ENCODE peak calls at places on chromosome X, in eight cellular contexts. G, K, N, R, U, J, F and C are unnamed samples.
A peak's percentile ranks its signal among the peaks of the same experiment; 100 is the strongest.

GRCh38 chrX:38233891-38234807 is 13.5 kb upstream of the SRPX start:
- DNase-seq in J (no peak), R (no peak), F (no peak), G (no peak), U (no peak), N (no peak), K (no peak), C (peak; percentile 2)

GRCh38 chrX:4935846-4936245 is 1222.4 kb upstream of the PRKX start:
- DNase-seq in U (peak; percentile 35), K (no peak), N (no peak), F (no peak), J (no peak), G (no peak), R (no peak), C (no peak)

GRCh38 chrX:53717205-53717604 is 30.7 kb upstream of the HUWE1 start:
- DNase-seq in R (no peak), U (no peak), K (no peak), N (no peak), J (no peak), G (no peak), F (peak; percentile 50), C (no peak)

GRCh38 chrX:154607370-154607769 is 11.7 kb downstream of the CTAG1B start:
- DNase-seq in U (no peak), F (no peak), G (no peak), J (peak; percentile 37), N (no peak), R (no peak), K (no peak), C (no peak)

GRCh38 chrX:46912098-46912672 is at the start of gene JADE3:
- DNase-seq in K (peak; percentile 87), J (peak; percentile 55), R (peak; percentile 2), U (peak; percentile 34), N (peak; percentile 71), G (peak; percentile 29), F (no peak), C (peak; percentile 78)

GRCh38 chrX:6667048-6667768 is 132.3 kb upstream of the VCX3A start:
- DNase-seq in F (no peak), N (no peak), K (no peak), G (no peak), R (no peak), U (no peak), J (no peak), C (no peak)

GRCh38 chrX:72366746-72367145 is 61.0 kb upstream of the CITED1 start:
- DNase-seq in G (no peak), U (no peak), F (no peak), K (no peak), R (no peak), N (no peak), J (no peak), C (no peak)

GRCh38 chrX:101655540-101655939 is 4.1 kb downstream of the ARMCX2 start:
- DNase-seq in N (no peak), U (no peak), J (no peak), K (no peak), R (no peak), G (no peak), F (no peak), C (no peak)

GRCh38 chrX:155065035-155065734 is 5.8 kb downstream of the CMC4 start:
- DNase-seq in R (no peak), U (no peak), K (no peak), G (no peak), N (no peak), F (no peak), J (no peak), C (no peak)

GRCh38 chrX:20515841-20516461 is 249.2 kb upstream of the RPS6KA3 start:
- DNase-seq in R (peak; percentile 25), K (no peak), F (peak; percentile 53), U (peak; percentile 55), N (no peak), G (peak; percentile 73), J (peak; percentile 23), C (no peak)

GRCh38 chrX:85243155-85243554 is 424 bp downstream of the SATL1 start:
- DNase-seq in G (no peak), R (no peak), F (no peak), K (peak; percentile 18), J (no peak), N (no peak), U (no peak), C (no peak)

GRCh38 chrX:45806410-45807121 is 605.9 kb upstream of the DIPK2B start:
- DNase-seq in J (no peak), F (peak; percentile 5), K (no peak), R (no peak), G (no peak), N (no peak), U (no peak), C (no peak)

GRCh38 chrX:105190252-105190853 is 30.1 kb downstream of the TEX13A start:
- DNase-seq in G (no peak), J (no peak), F (no peak), K (peak; percentile 7), N (peak; percentile 9), U (no peak), R (peak; percentile 36), C (peak; percentile 36)

GRCh38 chrX:136477026-136477425 is 10.7 kb upstream of the BRS3 start:
- DNase-seq in R (no peak), G (no peak), F (no peak), U (no peak), N (no peak), J (no peak), K (peak; percentile 5), C (no peak)

GRCh38 chrX:138150709-138151108 is 560.8 kb downstream of the FGF13 start:
- DNase-seq in N (no peak), R (no peak), U (no peak), F (no peak), K (no peak), G (no peak), J (no peak), C (peak; percentile 13)

GRCh38 chrX:34632404-34632803 is 24.7 kb downstream of the TMEM47 start:
- DNase-seq in K (no peak), U (no peak), F (no peak), G (no peak), N (no peak), J (no peak), R (no peak), C (no peak)

GRCh38 chrX:12240491-12240890 is 102.2 kb downstream of the FRMPD4 start:
- DNase-seq in K (no peak), N (no peak), G (no peak), F (no peak), J (no peak), R (no peak), U (no peak), C (no peak)

GRCh38 chrX:12239356-12240082 is 101.2 kb downstream of the FRMPD4 start:
- DNase-seq in R (no peak), G (no peak), U (no peak), F (no peak), K (no peak), J (no peak), N (no peak), C (no peak)

GRCh38 chrX:12236156-12236555 is 97.9 kb downstream of the FRMPD4 start:
- DNase-seq in N (no peak), U (no peak), K (no peak), F (no peak), R (no peak), G (no peak), J (no peak), C (no peak)

GRCh38 chrX:12237771-12238170 is 99.5 kb downstream of the FRMPD4 start:
- DNase-seq in R (no peak), U (no peak), N (no peak), F (no peak), G (no peak), J (no peak), K (no peak), C (no peak)

GRCh38 chrX:12237131-12237530 is 98.9 kb downstream of the FRMPD4 start:
- DNase-seq in F (no peak), K (no peak), J (no peak), R (no peak), N (no peak), U (no peak), G (no peak), C (no peak)
- H3K27me3 ChIP-seq in F (no peaks in the 10 kb centered on the region), K (no peaks in the 10 kb centered on the region), J (no peaks in the 10 kb centered on the region), R (no peaks in the 10 kb centered on the region), N (no peaks in the 10 kb centered on the region), U (no peaks in the 10 kb centered on the region), G (no peaks in the 10 kb centered on the region), C (no peaks in the 10 kb centered on the region)

DNA sequence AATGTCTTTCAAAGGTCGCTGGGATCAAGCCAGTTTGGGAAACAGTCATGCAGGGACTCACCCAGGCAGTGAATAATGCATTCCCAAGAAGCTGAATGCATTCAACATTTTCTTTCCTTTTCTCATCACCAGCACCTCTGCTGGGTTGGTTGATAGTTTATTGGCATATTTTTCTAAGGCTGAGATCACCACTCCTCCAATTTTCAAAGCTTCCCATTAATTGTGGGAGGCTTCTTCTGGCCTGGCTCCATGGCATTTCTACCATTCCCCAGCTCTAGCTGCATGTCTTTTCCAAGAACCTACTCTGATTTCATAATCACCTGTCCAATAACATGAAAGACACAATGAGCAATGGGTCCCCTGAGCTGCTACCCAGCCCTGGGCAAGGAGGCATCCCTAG is 35.8 kb downstream of the CHRDL1 start:
- DNase-seq in K (no peak), R (no peak), J (no peak), G (no peak), F (no peak), N (no peak), U (no peak), C (no peak)
- TF ChIP-seq REST in K (no peak), R (no peak), J (no peak), G (no peak), F (no peak), N (no peak), U (no peak), C (no peak)

DNA sequence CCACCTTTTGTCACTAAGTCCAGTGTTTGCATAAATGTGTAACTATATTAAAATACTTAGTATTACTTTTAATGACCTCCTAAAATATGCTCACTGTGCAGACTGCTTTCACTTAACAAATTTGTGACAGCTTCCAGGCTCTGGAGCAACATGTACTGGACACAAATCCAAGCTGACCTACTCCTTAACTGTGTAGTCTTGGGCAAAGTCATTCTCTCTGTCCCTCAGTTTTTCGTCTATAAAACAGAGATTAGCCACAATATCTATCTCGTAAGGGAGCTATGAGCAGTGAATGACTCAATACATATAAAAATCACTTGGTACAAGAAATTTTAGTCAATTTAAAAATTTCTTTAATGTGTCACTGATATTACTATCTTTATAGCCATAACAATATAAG is 20.4 kb upstream of the RAB40A start:
- DNase-seq in G (no peak), K (no peak), R (no peak), U (no peak), J (no peak), F (no peak), N (no peak), C (no peak)
- TF ChIP-seq CTCF in G (no peak), K (no peak), R (no peak), U (no peak), J (no peak), F (no peak), N (no peak), C (no peak)

DNA sequence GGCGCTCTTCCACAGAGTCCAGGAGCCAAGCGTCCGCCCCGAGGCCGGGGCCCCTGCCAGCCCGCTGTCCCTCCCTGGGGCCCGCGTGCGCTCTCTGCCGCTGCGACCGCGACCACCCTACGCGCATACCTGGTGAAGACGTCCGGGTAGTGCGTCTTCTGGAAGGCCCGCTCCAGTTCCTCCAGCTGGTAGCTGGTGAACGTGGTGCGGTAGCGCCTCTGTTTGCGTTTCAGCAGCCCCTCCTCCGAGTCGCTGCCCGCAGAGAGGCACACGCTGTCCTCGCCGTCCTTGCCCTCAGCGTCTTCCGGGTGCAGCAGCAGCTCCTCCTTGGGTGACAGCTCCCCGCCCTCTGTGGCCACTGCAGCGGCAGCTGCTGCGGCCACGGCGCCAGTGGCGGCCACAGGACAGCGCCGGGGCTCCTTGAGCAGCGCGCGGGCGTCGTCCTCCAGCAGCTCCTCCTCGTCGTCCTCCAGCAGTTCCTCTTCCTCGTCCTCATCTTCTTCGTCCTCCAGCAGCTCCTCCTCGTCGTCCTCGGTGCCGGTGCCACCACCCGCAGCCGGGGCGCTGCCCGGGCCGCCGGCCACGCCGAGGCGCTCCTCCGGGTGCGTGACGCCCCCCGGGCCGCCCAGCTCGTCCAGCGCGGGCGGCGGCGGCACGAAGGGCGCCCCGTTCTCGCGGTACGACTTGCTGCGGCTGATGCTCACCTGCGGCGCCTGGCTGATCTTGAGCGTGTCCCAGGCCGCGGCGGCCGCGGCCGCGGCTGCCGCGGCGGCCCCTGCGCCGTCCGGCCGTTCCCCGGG is 2.8 kb downstream of the ARX start:
- DNase-seq in U (no peak), N (peak; percentile 30), R (no peak), K (peak; percentile 48), G (no peak), J (no peak), F (no peak), C (no peak)
- H3K27me3 ChIP-seq in U (peaks cover 72% of the 10 kb centered on the region), N (peaks cover 69% of the 10 kb centered on the region), R (peaks cover 7% of the 10 kb centered on the region), K (peaks cover 56% of the 10 kb centered on the region), G (no peaks in the 10 kb centered on the region), J (peaks cover 4% of the 10 kb centered on the region), F (peaks cover 3% of the 10 kb centered on the region), C (peaks cover 98% of the 10 kb centered on the region)